ENCODE peak calls at places on chromosomes 5 and 9, in nine cellular contexts. One of them, this sample, is unnamed.

GRCh38 chr5:170534177-170534576 is 30.4 kb downstream of the KCNIP1 start:
- DNase-seq in IMR-90: no peak
- DNase-seq in transverse colon: no peak
- DNase-seq in prostate gland: peak; percentile 19
- DNase-seq in A549: no peak
- DNase-seq in uterus: no peak
- DNase-seq in adrenal gland: no peak
- DNase-seq in NB4: no peak
- DNase-seq in heart left ventricle: no peak
- DNase-seq in this sample: no peak

GRCh38 chr9:2857564-2858198 is 13.8 kb upstream of the PUM3 start:
- DNase-seq in IMR-90: peak; percentile 66
- DNase-seq in transverse colon: peak; percentile 62
- DNase-seq in prostate gland: peak; percentile 65
- DNase-seq in A549: peak; percentile 71
- DNase-seq in uterus: peak; percentile 55
- DNase-seq in adrenal gland: peak; percentile 90
- DNase-seq in NB4: peak; percentile 90
- DNase-seq in heart left ventricle: peak; percentile 33
- DNase-seq in this sample: peak; percentile 89

GRCh38 chr9:5453673-5454072 is 3.3 kb downstream of the CD274 start:
- DNase-seq in IMR-90: no peak
- DNase-seq in transverse colon: no peak
- DNase-seq in prostate gland: no peak
- DNase-seq in A549: no peak
- DNase-seq in uterus: no peak
- DNase-seq in adrenal gland: no peak
- DNase-seq in NB4: no peak
- DNase-seq in heart left ventricle: peak; percentile 46
- DNase-seq in this sample: no peak

GRCh38 chr5:142900926-142901325 is 130.7 kb downstream of the ARHGAP26 start:
- DNase-seq in IMR-90: peak; percentile 97
- DNase-seq in transverse colon: no peak
- DNase-seq in prostate gland: no peak
- DNase-seq in A549: no peak
- DNase-seq in uterus: no peak
- DNase-seq in adrenal gland: no peak
- DNase-seq in NB4: no peak
- DNase-seq in heart left ventricle: no peak
- DNase-seq in this sample: no peak

GRCh38 chr9:109317979-109318671 is 2.7 kb downstream of the EPB41L4B start:
- DNase-seq in IMR-90: no peak
- DNase-seq in transverse colon: no peak
- DNase-seq in prostate gland: no peak
- DNase-seq in A549: no peak
- DNase-seq in uterus: no peak
- DNase-seq in adrenal gland: no peak
- DNase-seq in NB4: no peak
- DNase-seq in heart left ventricle: no peak
- DNase-seq in this sample: no peak

GRCh38 chr5:31587546-31587945 is 51.4 kb upstream of the PDZD2 start:
- DNase-seq in IMR-90: no peak
- DNase-seq in transverse colon: no peak
- DNase-seq in prostate gland: no peak
- DNase-seq in A549: no peak
- DNase-seq in uterus: no peak
- DNase-seq in adrenal gland: no peak
- DNase-seq in NB4: peak; percentile 25
- DNase-seq in heart left ventricle: no peak
- DNase-seq in this sample: no peak

GRCh38 chr9:28774433-28775029 is 1201.2 kb upstream of the C9orf72 start:
- DNase-seq in IMR-90: peak; percentile 0
- DNase-seq in transverse colon: no peak
- DNase-seq in prostate gland: no peak
- DNase-seq in A549: peak; percentile 7
- DNase-seq in uterus: no peak
- DNase-seq in adrenal gland: no peak
- DNase-seq in NB4: peak; percentile 63
- DNase-seq in heart left ventricle: no peak
- DNase-seq in this sample: no peak

GRCh38 chr5:61423487-61424157 is 91.6 kb downstream of the ZSWIM6 start:
- DNase-seq in IMR-90: peak; percentile 14
- DNase-seq in transverse colon: no peak
- DNase-seq in prostate gland: no peak
- DNase-seq in A549: no peak
- DNase-seq in uterus: no peak
- DNase-seq in adrenal gland: no peak
- DNase-seq in NB4: no peak
- DNase-seq in heart left ventricle: no peak
- DNase-seq in this sample: no peak

GRCh38 chr5:140112685-140113179 is 1.2 kb upstream of the PURA start:
- DNase-seq in IMR-90: peak; percentile 34
- DNase-seq in transverse colon: no peak
- DNase-seq in prostate gland: no peak
- DNase-seq in A549: no peak
- DNase-seq in uterus: no peak
- DNase-seq in adrenal gland: no peak
- DNase-seq in NB4: peak; percentile 24
- DNase-seq in heart left ventricle: peak; percentile 24
- DNase-seq in this sample: no peak

GRCh38 chr5:140113180-140113698 is 670 bp upstream of the PURA start:
- DNase-seq in IMR-90: no peak
- DNase-seq in transverse colon: peak; percentile 21
- DNase-seq in prostate gland: no peak
- DNase-seq in A549: no peak
- DNase-seq in uterus: peak; percentile 27
- DNase-seq in adrenal gland: peak; percentile 64
- DNase-seq in NB4: no peak
- DNase-seq in heart left ventricle: peak; percentile 37
- DNase-seq in this sample: no peak

GRCh38 chr5:140111043-140111858 is 2.7 kb upstream of the PURA start:
- DNase-seq in IMR-90: no peak
- DNase-seq in transverse colon: no peak
- DNase-seq in prostate gland: no peak
- DNase-seq in A549: no peak
- DNase-seq in uterus: no peak
- DNase-seq in adrenal gland: no peak
- DNase-seq in NB4: no peak
- DNase-seq in heart left ventricle: no peak
- DNase-seq in this sample: no peak

GRCh38 chr5:140113699-140114263 is at the start of gene PURA:
- DNase-seq in IMR-90: peak; percentile 92
- DNase-seq in transverse colon: peak; percentile 97
- DNase-seq in prostate gland: peak; percentile 92
- DNase-seq in A549: peak; percentile 92
- DNase-seq in uterus: peak; percentile 95
- DNase-seq in adrenal gland: peak; percentile 98
- DNase-seq in NB4: peak; percentile 95
- DNase-seq in heart left ventricle: peak; percentile 98
- DNase-seq in this sample: peak; percentile 96

DNA sequence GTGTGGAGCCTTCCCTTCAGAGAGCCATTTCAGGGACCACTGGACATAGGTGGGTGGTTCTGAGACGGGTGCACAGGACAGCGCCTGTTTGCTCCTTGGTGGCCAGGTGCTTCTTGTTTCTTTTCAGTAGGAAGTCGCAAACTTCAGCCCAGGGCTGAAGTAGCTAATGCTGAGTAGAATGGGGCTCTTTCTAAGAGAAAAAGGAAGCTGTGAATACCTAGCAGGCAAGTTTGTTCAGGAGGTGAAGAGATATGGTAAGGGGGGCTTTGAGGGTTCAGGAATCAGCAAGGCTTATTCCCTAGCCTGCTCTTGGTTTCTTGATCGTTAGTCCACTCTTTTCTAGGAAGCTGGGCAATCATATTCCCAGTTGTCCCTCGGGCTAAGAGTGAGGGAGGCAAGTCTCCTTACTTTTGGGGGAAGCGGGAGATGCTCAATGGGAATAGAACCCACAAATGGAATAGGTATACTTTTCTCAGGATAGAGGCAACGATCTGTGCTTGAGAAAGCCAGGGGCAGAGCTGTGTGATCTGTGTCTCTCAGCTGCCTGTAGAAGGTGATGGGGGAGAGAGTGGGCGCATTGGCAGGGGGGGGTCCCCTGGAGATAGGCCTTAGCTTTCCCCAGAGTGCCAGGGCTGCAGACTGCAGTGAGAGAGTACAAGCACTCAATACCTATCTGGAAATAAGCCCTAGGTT is 1.9 kb upstream of the PURA start:
- DNase-seq in IMR-90: no peak
- DNase-seq in transverse colon: no peak
- DNase-seq in prostate gland: no peak
- DNase-seq in A549: no peak
- DNase-seq in uterus: no peak
- DNase-seq in adrenal gland: no peak
- DNase-seq in NB4: peak; percentile 44
- DNase-seq in heart left ventricle: no peak
- DNase-seq in this sample: no peak
- H3K4me3 ChIP-seq in IMR-90: no peak overlapping the region
- H3K4me3 ChIP-seq in transverse colon: no peak overlapping the region
- H3K4me3 ChIP-seq in prostate gland: no peak overlapping the region
- H3K4me3 ChIP-seq in A549: no peak overlapping the region
- H3K4me3 ChIP-seq in uterus: no peak overlapping the region
- H3K4me3 ChIP-seq in adrenal gland: no peak overlapping the region
- H3K4me3 ChIP-seq in NB4: no peak overlapping the region
- H3K4me3 ChIP-seq in heart left ventricle: no peak overlapping the region
- H3K4me3 ChIP-seq in this sample: no peak overlapping the region

DNA sequence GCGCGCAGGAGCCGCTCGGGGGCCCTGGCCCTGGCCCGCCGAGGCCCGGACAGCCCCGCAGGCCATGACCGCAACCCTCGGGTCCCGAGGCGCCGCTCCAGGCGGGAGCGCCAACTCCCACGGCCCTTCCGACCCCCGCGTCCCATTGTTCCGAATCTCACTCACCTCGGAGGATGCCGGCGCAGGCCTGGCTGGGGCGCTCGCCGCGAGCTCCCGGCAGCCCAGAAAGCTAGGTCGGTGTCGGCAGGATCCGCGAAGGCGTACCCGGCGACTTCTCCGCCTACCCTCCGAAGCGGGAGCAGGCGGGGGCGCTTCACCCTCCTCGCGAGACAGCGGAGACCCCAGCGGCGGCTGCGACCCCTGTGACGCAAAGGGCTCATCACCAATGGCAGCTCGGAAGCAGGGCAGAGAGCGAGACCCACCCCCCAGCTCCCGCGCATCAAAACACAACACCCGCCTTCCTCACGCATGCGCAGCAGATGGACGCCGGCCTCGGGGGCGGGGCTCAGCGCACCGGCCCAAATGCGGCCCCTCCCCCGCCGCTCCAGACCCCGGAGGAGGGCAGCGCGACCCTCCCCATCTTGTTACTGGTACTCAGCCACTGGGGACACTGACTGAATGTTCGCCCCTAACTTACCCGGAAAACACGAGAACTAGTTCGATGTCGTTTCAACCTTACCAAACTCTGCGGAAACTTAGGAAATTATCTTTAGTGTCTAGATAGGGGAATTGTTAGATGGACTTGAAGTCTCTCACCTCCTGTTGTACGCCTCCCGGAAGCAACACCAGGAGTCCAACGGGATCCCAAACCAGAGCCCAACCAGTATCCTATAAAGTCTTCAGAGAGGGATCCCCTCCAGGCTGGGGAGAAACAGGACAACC is 1.3 kb upstream of the SMIM27 start:
- DNase-seq in IMR-90: peak; percentile 91
- DNase-seq in transverse colon: peak; percentile 93
- DNase-seq in prostate gland: peak; percentile 92
- DNase-seq in A549: peak; percentile 97
- DNase-seq in uterus: peak; percentile 91
- DNase-seq in adrenal gland: peak; percentile 98
- DNase-seq in NB4: peak; percentile 98
- DNase-seq in heart left ventricle: peak; percentile 97
- DNase-seq in this sample: peak; percentile 90
- TF ChIP-seq CTCF in IMR-90: peak; percentile 18
- TF ChIP-seq CTCF in transverse colon: no peak
- TF ChIP-seq CTCF in prostate gland: no peak
- TF ChIP-seq CTCF in A549: no peak
- TF ChIP-seq CTCF in uterus: no peak
- TF ChIP-seq CTCF in adrenal gland: no peak
- TF ChIP-seq CTCF in NB4: peak; percentile 18
- TF ChIP-seq CTCF in heart left ventricle: no peak
- TF ChIP-seq CTCF in this sample: no peak

GRCh38 chr5:172117977-172118701 is 69.9 kb downstream of the STK10 start:
- DNase-seq in IMR-90: no peak
- DNase-seq in transverse colon: no peak
- DNase-seq in prostate gland: no peak
- DNase-seq in A549: no peak
- DNase-seq in uterus: no peak
- DNase-seq in adrenal gland: no peak
- DNase-seq in NB4: no peak
- DNase-seq in heart left ventricle: peak; percentile 58
- DNase-seq in this sample: no peak

GRCh38 chr5:172113036-172113435 is 75.0 kb downstream of the STK10 start:
- DNase-seq in IMR-90: no peak
- DNase-seq in transverse colon: peak; percentile 53
- DNase-seq in prostate gland: no peak
- DNase-seq in A549: no peak
- DNase-seq in uterus: no peak
- DNase-seq in adrenal gland: no peak
- DNase-seq in NB4: peak; percentile 97
- DNase-seq in heart left ventricle: no peak
- DNase-seq in this sample: no peak

GRCh38 chr5:172110921-172111873 is 76.8 kb downstream of the STK10 start:
- DNase-seq in IMR-90: peak; percentile 56
- DNase-seq in transverse colon: peak; percentile 68
- DNase-seq in prostate gland: no peak
- DNase-seq in A549: no peak
- DNase-seq in uterus: no peak
- DNase-seq in adrenal gland: peak; percentile 70
- DNase-seq in NB4: peak; percentile 99
- DNase-seq in heart left ventricle: peak; percentile 59
- DNase-seq in this sample: no peak

GRCh38 chr5:172115541-172115982 is 72.5 kb downstream of the STK10 start:
- DNase-seq in IMR-90: no peak
- DNase-seq in transverse colon: no peak
- DNase-seq in prostate gland: no peak
- DNase-seq in A549: no peak
- DNase-seq in uterus: no peak
- DNase-seq in adrenal gland: no peak
- DNase-seq in NB4: peak; percentile 83
- DNase-seq in heart left ventricle: no peak
- DNase-seq in this sample: no peak

GRCh38 chr5:172114875-172115422 is 73.1 kb downstream of the STK10 start:
- DNase-seq in IMR-90: no peak
- DNase-seq in transverse colon: peak; percentile 66
- DNase-seq in prostate gland: no peak
- DNase-seq in A549: no peak
- DNase-seq in uterus: no peak
- DNase-seq in adrenal gland: peak; percentile 75
- DNase-seq in NB4: peak; percentile 100
- DNase-seq in heart left ventricle: peak; percentile 72
- DNase-seq in this sample: no peak
- TF ChIP-seq POLR2A in IMR-90: no peak
- TF ChIP-seq POLR2A in transverse colon: no peak
- TF ChIP-seq POLR2A in prostate gland: no peak
- TF ChIP-seq POLR2A in A549: no peak
- TF ChIP-seq POLR2A in uterus: no peak
- TF ChIP-seq POLR2A in adrenal gland: no peak
- TF ChIP-seq POLR2A in NB4: peak; percentile 30
- TF ChIP-seq POLR2A in heart left ventricle: no peak
- TF ChIP-seq POLR2A in this sample: no peak

DNA sequence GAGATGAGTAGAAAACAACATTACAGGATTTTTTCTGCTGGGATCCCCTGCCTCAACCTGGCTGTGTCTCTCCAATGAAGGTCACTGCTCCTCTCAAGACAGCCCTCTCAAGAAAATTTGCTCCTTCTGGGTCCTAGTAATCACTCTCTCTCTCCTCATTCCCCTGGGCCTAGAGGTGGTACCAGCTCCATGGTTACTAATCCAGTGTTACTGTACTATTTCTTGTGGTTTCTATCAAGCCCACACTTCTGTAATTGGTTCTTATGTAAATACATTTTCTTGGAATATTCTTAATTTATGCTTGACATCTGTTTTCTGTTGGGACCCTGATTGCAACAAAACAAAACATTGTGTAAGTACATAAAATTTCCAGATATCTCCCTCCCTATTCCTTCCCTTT is 123.8 kb upstream of the RORB start:
- DNase-seq in IMR-90: no peak
- DNase-seq in transverse colon: no peak
- DNase-seq in prostate gland: no peak
- DNase-seq in A549: no peak
- DNase-seq in uterus: no peak
- DNase-seq in adrenal gland: no peak
- DNase-seq in NB4: no peak
- DNase-seq in heart left ventricle: no peak
- DNase-seq in this sample: no peak
- H3K4me3 ChIP-seq in IMR-90: no peak overlapping the region
- H3K4me3 ChIP-seq in transverse colon: no peak overlapping the region
- H3K4me3 ChIP-seq in prostate gland: no peak overlapping the region
- H3K4me3 ChIP-seq in A549: no peak overlapping the region
- H3K4me3 ChIP-seq in uterus: no peak overlapping the region
- H3K4me3 ChIP-seq in adrenal gland: no peak overlapping the region
- H3K4me3 ChIP-seq in NB4: no peak overlapping the region
- H3K4me3 ChIP-seq in heart left ventricle: no peak overlapping the region
- H3K4me3 ChIP-seq in this sample: no peak overlapping the region

This sample was measured in tibial nerve.